ENCODE peak calls at places on chromosomes 4 and X, in seven cellular contexts. Y, D, S, K, B, V and J are unnamed samples.

GRCh38 chr4:41963105-41963504 is 18.5 kb upstream of the DCAF4L1 start:
- DNase-seq in B (peak; percentile 3), K (no peak), Y (no peak), V (peak; percentile 17), D (no peak), S (no peak), J (no peak)

GRCh38 chr4:3441501-3442459 is at the start of gene HGFAC:
- DNase-seq in B (no peak), D (no peak), V (no peak), Y (peak; percentile 44), K (no peak), S (no peak), J (no peak)

GRCh38 chrX:22395372-22395771 is 122.7 kb downstream of the CBLL2 start:
- DNase-seq in S (no peak), K (no peak), B (no peak), Y (no peak), V (peak; percentile 73), D (no peak), J (no peak)

GRCh38 chr4:3615386-3616286 is 83.4 kb upstream of the LRPAP1 start:
- DNase-seq in B (no peak), V (no peak), Y (no peak), D (no peak), K (no peak), S (no peak), J (no peak)

GRCh38 chrX:155406429-155406828 is 24.5 kb downstream of the F8A2 start:
- DNase-seq in K (no peak), D (no peak), B (no peak), V (no peak), S (no peak), Y (no peak), J (no peak)

GRCh38 chr4:155675709-155676429 is 9.2 kb downstream of the GUCY1A1 start:
- DNase-seq in Y (no peak), D (no peak), K (no peak), S (no peak), V (no peak), B (no peak), J (no peak)

GRCh38 chrX:26295425-26295824 is 79.5 kb downstream of the MAGEB5 start:
- DNase-seq in B (no peak), Y (no peak), K (no peak), D (no peak), S (no peak), V (peak; percentile 29), J (no peak)

GRCh38 chr4:3075652-3075981 is 1.1 kb downstream of the HTT start:
- DNase-seq in S (no peak), D (no peak), Y (no peak), K (no peak), B (no peak), V (no peak), J (no peak)

GRCh38 chrX:20320461-20321159 is 53.9 kb upstream of the RPS6KA3 start:
- DNase-seq in B (no peak), D (no peak), S (no peak), V (no peak), Y (no peak), K (peak; percentile 1), J (peak; percentile 49)

GRCh38 chrX:78513996-78514745 is 145.0 kb downstream of the RTL3 start:
- DNase-seq in B (no peak), V (no peak), S (no peak), D (no peak), K (no peak), Y (no peak), J (no peak)

GRCh38 chrX:51905711-51906110 is 12.3 kb downstream of the MAGED1 start:
- DNase-seq in S (no peak), V (no peak), B (no peak), Y (no peak), K (no peak), D (no peak), J (no peak)

GRCh38 chrX:47631676-47632075 is 1.9 kb upstream of the CFP start:
- DNase-seq in Y (no peak), V (no peak), B (no peak), D (no peak), K (no peak), S (no peak), J (no peak)

GRCh38 chr4:82044141-82044993 is 329.4 kb downstream of the HNRNPD start:
- DNase-seq in V (no peak), D (no peak), Y (peak; percentile 73), K (peak; percentile 41), S (no peak), B (peak; percentile 9), J (no peak)

GRCh38 chr4:6582889-6583504 is 8.0 kb downstream of the MAN2B2 start:
- DNase-seq in B (no peak), D (no peak), V (peak; percentile 40), Y (no peak), S (no peak), K (no peak), J (no peak)

GRCh38 chr4:93334003-93334402 is 494.6 kb upstream of the ATOH1 start:
- DNase-seq in B (no peak), V (no peak), D (no peak), Y (no peak), S (no peak), K (no peak), J (no peak)

GRCh38 chrX:155983326-155983725 is 14.2 kb upstream of the IL9R start:
- DNase-seq in B (no peak), K (no peak), Y (no peak), D (no peak), V (no peak), S (no peak), J (no peak)

GRCh38 chrX:68880846-68881513 is 52.2 kb downstream of the EFNB1 start:
- DNase-seq in S (no peak), B (no peak), Y (no peak), K (no peak), D (no peak), V (no peak), J (no peak)

GRCh38 chrX:33128048-33128805 is 83.1 kb downstream of the DMD start:
- DNase-seq in V (no peak), D (no peak), Y (no peak), S (no peak), K (no peak), B (no peak), J (no peak)

GRCh38 chr4:176638992-176639391 is 153.7 kb downstream of the VEGFC start:
- DNase-seq in D (no peak), V (peak; percentile 31), B (no peak), S (no peak), K (no peak), Y (no peak), J (no peak)

GRCh38 chr4:3639613-3640586 is 107.7 kb upstream of the LRPAP1 start:
- DNase-seq in S (no peak), V (no peak), Y (peak; percentile 26), K (no peak), D (no peak), B (no peak), J (no peak)

GRCh38 chr4:104591505-104591904 is 96.8 kb upstream of the CXXC4 start:
- DNase-seq in K (no peak), S (no peak), B (no peak), D (no peak), Y (no peak), V (no peak), J (no peak)